ENCODE peak calls at places on chromosomes 6 and 20, in six cellular contexts. P, Q, S, G, D and U are unnamed samples.

GRCh38 chr6:45715508-45715803 is 300.2 kb downstream of the CLIC5 start:
- DNase-seq in P (no peak), Q (no peak), S (no peak), G (no peak), D (no peak), U (no peak)

GRCh38 chr6:75368151-75368779 is 83.7 kb upstream of the TMEM30A start:
- DNase-seq in P (peak; percentile 58), Q (peak; percentile 47), S (no peak), G (peak; percentile 55), D (peak; percentile 88), U (no peak)

GRCh38 chr6:47303861-47304260 is 5.8 kb downstream of the TNFRSF21 start:
- DNase-seq in P (no peak), Q (no peak), S (no peak), G (no peak), D (no peak), U (no peak)

GRCh38 chr6:8639928-8640649 is 204.7 kb upstream of the SLC35B3 start:
- DNase-seq in P (no peak), Q (no peak), S (no peak), G (no peak), D (no peak), U (no peak)

GRCh38 chr6:156427345-156427744 is 349.8 kb upstream of the ARID1B start:
- DNase-seq in P (no peak), Q (no peak), S (peak; percentile 90), G (peak; percentile 54), D (no peak), U (no peak)

GRCh38 chr6:56764081-56764566 is 121.4 kb upstream of the DST start:
- DNase-seq in P (no peak), Q (no peak), S (peak; percentile 63), G (peak; percentile 53), D (peak; percentile 70), U (no peak)

GRCh38 chr6:112357801-112358200 is 10.7 kb downstream of the RFPL4B start:
- DNase-seq in P (no peak), Q (no peak), S (peak; percentile 26), G (no peak), D (no peak), U (no peak)

GRCh38 chr6:109165392-109165964 is 70.2 kb downstream of the CEP57L1 start:
- DNase-seq in P (no peak), Q (peak; percentile 20), S (peak; percentile 86), G (peak; percentile 32), D (peak; percentile 51), U (no peak)

GRCh38 chr20:34512266-34512954 is 3.8 kb upstream of the DYNLRB1 start:
- DNase-seq in P (no peak), Q (no peak), S (peak; percentile 18), G (no peak), D (no peak), U (no peak)

GRCh38 chr6:106488494-106489369 is 128.2 kb downstream of the CRYBG1 start:
- DNase-seq in P (no peak), Q (no peak), S (no peak), G (no peak), D (no peak), U (no peak)

GRCh38 chr6:36387440-36388303 is at the start of gene ETV7:
- DNase-seq in P (peak; percentile 72), Q (peak; percentile 25), S (peak; percentile 8), G (peak; percentile 44), D (peak; percentile 74), U (peak; percentile 11)

GRCh38 chr6:404685-405423 is 13.3 kb downstream of the IRF4 start:
- DNase-seq in P (no peak), Q (no peak), S (no peak), G (no peak), D (no peak), U (no peak)

GRCh38 chr20:40754372-40754943 is 65.4 kb upstream of the MAFB start:
- DNase-seq in P (no peak), Q (peak; percentile 15), S (peak; percentile 68), G (no peak), D (no peak), U (no peak)

GRCh38 chr6:19320066-19320465 is 517.1 kb upstream of the ID4 start:
- DNase-seq in P (no peak), Q (no peak), S (no peak), G (no peak), D (no peak), U (no peak)

GRCh38 chr20:35653430-35653734 is 11.3 kb downstream of the CPNE1 start:
- DNase-seq in P (no peak), Q (no peak), S (no peak), G (no peak), D (no peak), U (no peak)
- H3K4me3 ChIP-seq in P (no peak overlapping the region), Q (no peak overlapping the region), S (no peak overlapping the region), G (no peak overlapping the region), D (no peak overlapping the region), U (no peak overlapping the region)

DNA sequence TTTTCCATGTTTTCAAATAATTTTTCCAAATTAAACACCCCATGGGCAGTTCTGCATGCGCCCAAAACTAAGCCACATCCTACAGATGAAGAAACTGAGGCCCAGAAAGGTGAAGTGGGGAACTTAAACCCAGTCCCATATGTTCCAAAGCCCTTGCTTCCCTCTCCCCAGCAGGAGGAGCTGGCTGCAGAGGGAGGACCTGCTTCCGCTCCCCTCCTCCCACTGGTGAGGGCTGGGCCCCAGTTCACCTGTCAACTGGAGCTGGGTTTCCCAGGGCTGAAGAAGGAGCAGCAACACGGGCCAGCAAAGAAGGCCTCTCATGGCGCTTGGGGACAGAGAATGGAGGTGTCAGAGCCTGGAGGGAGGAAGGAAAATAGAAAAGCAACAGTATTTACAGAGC is 1.4 kb upstream of the RBPJL start:
- DNase-seq in P (no peak), Q (no peak), S (no peak), G (no peak), D (peak; percentile 35), U (no peak)
- H3K27me3 ChIP-seq in P (peaks cover 45% of the 10 kb centered on the region), Q (no peaks in the 10 kb centered on the region), S (peaks cover 9% of the 10 kb centered on the region), G (peaks cover 75% of the 10 kb centered on the region), D (peaks cover 4% of the 10 kb centered on the region), U (peaks cover 9% of the 10 kb centered on the region)

DNA sequence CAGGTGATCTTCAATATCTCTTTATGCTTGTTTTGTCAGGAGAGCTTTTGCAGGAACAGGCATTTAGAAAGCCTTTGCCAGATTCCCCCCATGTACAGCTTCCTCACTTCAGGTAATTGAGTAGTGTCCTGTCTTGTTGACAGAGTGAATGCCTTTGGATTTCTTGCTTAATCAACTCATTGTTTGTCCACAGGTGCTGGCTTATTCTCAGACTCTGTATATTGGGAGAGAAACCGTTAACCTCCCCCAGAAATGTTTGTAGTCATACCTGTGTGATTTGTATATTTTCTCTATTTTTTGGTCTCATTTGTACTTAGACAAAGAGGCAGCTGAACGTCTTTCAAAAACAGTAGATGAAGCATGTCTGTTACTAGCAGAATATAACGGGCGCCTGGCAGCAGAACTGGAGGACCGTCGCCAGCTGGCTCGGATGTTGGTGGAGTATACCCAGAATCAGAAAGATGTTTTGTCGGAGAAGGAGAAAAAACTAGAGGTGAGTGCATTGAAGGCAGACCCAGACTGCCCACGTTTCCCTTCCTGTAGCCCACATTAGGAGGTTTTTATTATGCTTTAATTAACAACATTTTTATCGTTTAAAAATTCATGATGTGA is 32.3 kb downstream of the RPRD1B start:
- DNase-seq in P (no peak), Q (peak; percentile 46), S (no peak), G (no peak), D (no peak), U (no peak)
- H3K36me3 ChIP-seq in P (peaks cover 96% of the 10 kb centered on the region), Q (no peaks in the 10 kb centered on the region), S (peaks cover 16% of the 10 kb centered on the region), G (peaks cover 96% of the 10 kb centered on the region), D (peaks cover 41% of the 10 kb centered on the region), U (peaks cover 91% of the 10 kb centered on the region)

GRCh38 chr20:57399587-57400261 is 8.5 kb downstream of the RBM38 start:
- DNase-seq in P (peak; percentile 45), Q (no peak), S (no peak), G (no peak), D (no peak), U (peak; percentile 47)

GRCh38 chr20:57397693-57398108 is 6.5 kb downstream of the RBM38 start:
- DNase-seq in P (peak; percentile 65), Q (no peak), S (no peak), G (no peak), D (no peak), U (peak; percentile 67)

GRCh38 chr20:57398231-57398821 is 7.1 kb downstream of the RBM38 start:
- DNase-seq in P (peak; percentile 68), Q (peak; percentile 76), S (no peak), G (peak; percentile 63), D (no peak), U (peak; percentile 82)

GRCh38 chr20:57400262-57400701 is 9.1 kb downstream of the RBM38 start:
- DNase-seq in P (no peak), Q (no peak), S (no peak), G (no peak), D (no peak), U (no peak)

GRCh38 chr20:57398901-57399535 is 7.8 kb downstream of the RBM38 start:
- DNase-seq in P (peak; percentile 32), Q (no peak), S (no peak), G (no peak), D (no peak), U (no peak)
- H3K4me3 ChIP-seq in P (peak overlapping the region; percentile 6), Q (peak overlapping the region; percentile 4), S (no peak overlapping the region), G (no peak overlapping the region), D (no peak overlapping the region), U (peak overlapping the region; percentile 39)

GRCh38 chr20:61259741-61260140 is 7.7 kb downstream of the CDH4 start:
- DNase-seq in P (no peak), Q (no peak), S (no peak), G (no peak), D (no peak), U (no peak)

GRCh38 chr20:61257596-61257995 is 5.5 kb downstream of the CDH4 start:
- DNase-seq in P (no peak), Q (no peak), S (no peak), G (no peak), D (no peak), U (no peak)

GRCh38 chr20:61254881-61255589 is 3.0 kb downstream of the CDH4 start:
- DNase-seq in P (no peak), Q (no peak), S (peak; percentile 30), G (no peak), D (no peak), U (no peak)

GRCh38 chr20:61256365-61256764 is 4.3 kb downstream of the CDH4 start:
- DNase-seq in P (no peak), Q (no peak), S (no peak), G (no peak), D (no peak), U (no peak)

GRCh38 chr20:61256819-61257218 is 4.8 kb downstream of the CDH4 start:
- DNase-seq in P (no peak), Q (no peak), S (no peak), G (no peak), D (no peak), U (no peak)
- H3K27me3 ChIP-seq in P (peaks cover 50% of the 10 kb centered on the region), Q (no peaks in the 10 kb centered on the region), S (no peaks in the 10 kb centered on the region), G (peaks cover 80% of the 10 kb centered on the region), D (peaks cover 48% of the 10 kb centered on the region), U (no peaks in the 10 kb centered on the region)